ENCODE peak calls at places on chromosomes 6 and 20, in seven cellular contexts. One of them, this sample, is unnamed.

GRCh38 chr20:50331469-50332251 is 141.0 kb downstream of the CEBPB start:
- ATAC-seq in natural killer cell: no peak
- ATAC-seq in upper lobe of right lung: peak; percentile 90
- ATAC-seq in activated T-cell treated with anti-CD3 and anti-CD28 coated beads, Interleukin-2, amount 50 U/mL, for 72 hours: no peak
- ATAC-seq in lower lobe of right lung: peak; percentile 89
- ATAC-seq in stimulated activated naive CD8-positive, alpha-beta T cell treated with anti-CD3 and anti-CD28 coated beads, Interleukin-15, amount 100 ng/mL, for 72 hours: no peak
- ATAC-seq in activated CD8-positive, alpha-beta memory T cell treated with anti-CD3 and anti-CD28 coated beads, Interleukin-2, amount 10 ng/mL, durations not matched to agents 7 days and 5 days: no peak
- ATAC-seq in this sample: no peak

GRCh38 chr20:53395188-53395923 is 198.3 kb downstream of the ZNF217 start:
- ATAC-seq in upper lobe of right lung: no peak
- ATAC-seq in natural killer cell: no peak
- ATAC-seq in activated CD8-positive, alpha-beta memory T cell treated with anti-CD3 and anti-CD28 coated beads, Interleukin-2, amount 10 ng/mL, durations not matched to agents 7 days and 5 days: no peak
- ATAC-seq in activated T-cell treated with anti-CD3 and anti-CD28 coated beads, Interleukin-2, amount 50 U/mL, for 72 hours: no peak
- ATAC-seq in stimulated activated naive CD8-positive, alpha-beta T cell treated with anti-CD3 and anti-CD28 coated beads, Interleukin-15, amount 100 ng/mL, for 72 hours: no peak
- ATAC-seq in lower lobe of right lung: no peak
- ATAC-seq in this sample: no peak

GRCh38 chr6:128882560-128882959 is 378 bp upstream of the LAMA2 start:
- ATAC-seq in activated CD8-positive, alpha-beta memory T cell treated with anti-CD3 and anti-CD28 coated beads, Interleukin-2, amount 10 ng/mL, durations not matched to agents 7 days and 5 days: no peak
- ATAC-seq in upper lobe of right lung: no peak
- ATAC-seq in lower lobe of right lung: peak; percentile 44
- ATAC-seq in activated T-cell treated with anti-CD3 and anti-CD28 coated beads, Interleukin-2, amount 50 U/mL, for 72 hours: no peak
- ATAC-seq in natural killer cell: no peak
- ATAC-seq in stimulated activated naive CD8-positive, alpha-beta T cell treated with anti-CD3 and anti-CD28 coated beads, Interleukin-15, amount 100 ng/mL, for 72 hours: peak; percentile 28
- ATAC-seq in this sample: peak; percentile 57

GRCh38 chr20:19741914-19742313 is 16.1 kb upstream of the RIN2 start:
- ATAC-seq in activated T-cell treated with anti-CD3 and anti-CD28 coated beads, Interleukin-2, amount 50 U/mL, for 72 hours: no peak
- ATAC-seq in activated CD8-positive, alpha-beta memory T cell treated with anti-CD3 and anti-CD28 coated beads, Interleukin-2, amount 10 ng/mL, durations not matched to agents 7 days and 5 days: no peak
- ATAC-seq in lower lobe of right lung: no peak
- ATAC-seq in natural killer cell: no peak
- ATAC-seq in upper lobe of right lung: no peak
- ATAC-seq in stimulated activated naive CD8-positive, alpha-beta T cell treated with anti-CD3 and anti-CD28 coated beads, Interleukin-15, amount 100 ng/mL, for 72 hours: no peak
- ATAC-seq in this sample: peak; percentile 55

GRCh38 chr6:106892186-106892585 is 82.3 kb downstream of the CD24 start:
- ATAC-seq in upper lobe of right lung: no peak
- ATAC-seq in activated CD8-positive, alpha-beta memory T cell treated with anti-CD3 and anti-CD28 coated beads, Interleukin-2, amount 10 ng/mL, durations not matched to agents 7 days and 5 days: no peak
- ATAC-seq in lower lobe of right lung: no peak
- ATAC-seq in natural killer cell: no peak
- ATAC-seq in stimulated activated naive CD8-positive, alpha-beta T cell treated with anti-CD3 and anti-CD28 coated beads, Interleukin-15, amount 100 ng/mL, for 72 hours: no peak
- ATAC-seq in activated T-cell treated with anti-CD3 and anti-CD28 coated beads, Interleukin-2, amount 50 U/mL, for 72 hours: no peak
- ATAC-seq in this sample: no peak

GRCh38 chr6:154485784-154486183 is 24.7 kb downstream of the CNKSR3 start:
- ATAC-seq in activated CD8-positive, alpha-beta memory T cell treated with anti-CD3 and anti-CD28 coated beads, Interleukin-2, amount 10 ng/mL, durations not matched to agents 7 days and 5 days: no peak
- ATAC-seq in natural killer cell: no peak
- ATAC-seq in upper lobe of right lung: peak; percentile 51
- ATAC-seq in stimulated activated naive CD8-positive, alpha-beta T cell treated with anti-CD3 and anti-CD28 coated beads, Interleukin-15, amount 100 ng/mL, for 72 hours: no peak
- ATAC-seq in lower lobe of right lung: no peak
- ATAC-seq in activated T-cell treated with anti-CD3 and anti-CD28 coated beads, Interleukin-2, amount 50 U/mL, for 72 hours: no peak
- ATAC-seq in this sample: no peak

GRCh38 chr20:51108638-51109363 is 85.9 kb upstream of the KCNG1 start:
- ATAC-seq in upper lobe of right lung: no peak
- ATAC-seq in activated CD8-positive, alpha-beta memory T cell treated with anti-CD3 and anti-CD28 coated beads, Interleukin-2, amount 10 ng/mL, durations not matched to agents 7 days and 5 days: no peak
- ATAC-seq in lower lobe of right lung: no peak
- ATAC-seq in stimulated activated naive CD8-positive, alpha-beta T cell treated with anti-CD3 and anti-CD28 coated beads, Interleukin-15, amount 100 ng/mL, for 72 hours: no peak
- ATAC-seq in activated T-cell treated with anti-CD3 and anti-CD28 coated beads, Interleukin-2, amount 50 U/mL, for 72 hours: no peak
- ATAC-seq in natural killer cell: no peak
- ATAC-seq in this sample: no peak

GRCh38 chr20:7967199-7967844 is 27.1 kb upstream of the HAO1 start:
- ATAC-seq in upper lobe of right lung: no peak
- ATAC-seq in lower lobe of right lung: no peak
- ATAC-seq in natural killer cell: no peak
- ATAC-seq in activated T-cell treated with anti-CD3 and anti-CD28 coated beads, Interleukin-2, amount 50 U/mL, for 72 hours: no peak
- ATAC-seq in stimulated activated naive CD8-positive, alpha-beta T cell treated with anti-CD3 and anti-CD28 coated beads, Interleukin-15, amount 100 ng/mL, for 72 hours: no peak
- ATAC-seq in activated CD8-positive, alpha-beta memory T cell treated with anti-CD3 and anti-CD28 coated beads, Interleukin-2, amount 10 ng/mL, durations not matched to agents 7 days and 5 days: no peak
- ATAC-seq in this sample: peak; percentile 75

GRCh38 chr20:44572551-44573500 is 9.6 kb upstream of the PKIG start:
- ATAC-seq in upper lobe of right lung: peak; percentile 49
- ATAC-seq in stimulated activated naive CD8-positive, alpha-beta T cell treated with anti-CD3 and anti-CD28 coated beads, Interleukin-15, amount 100 ng/mL, for 72 hours: no peak
- ATAC-seq in natural killer cell: no peak
- ATAC-seq in lower lobe of right lung: peak; percentile 59
- ATAC-seq in activated T-cell treated with anti-CD3 and anti-CD28 coated beads, Interleukin-2, amount 50 U/mL, for 72 hours: no peak
- ATAC-seq in activated CD8-positive, alpha-beta memory T cell treated with anti-CD3 and anti-CD28 coated beads, Interleukin-2, amount 10 ng/mL, durations not matched to agents 7 days and 5 days: no peak
- ATAC-seq in this sample: peak; percentile 84

GRCh38 chr20:47241345-47241781 is 115.1 kb downstream of the ZMYND8 start:
- ATAC-seq in stimulated activated naive CD8-positive, alpha-beta T cell treated with anti-CD3 and anti-CD28 coated beads, Interleukin-15, amount 100 ng/mL, for 72 hours: no peak
- ATAC-seq in activated T-cell treated with anti-CD3 and anti-CD28 coated beads, Interleukin-2, amount 50 U/mL, for 72 hours: no peak
- ATAC-seq in activated CD8-positive, alpha-beta memory T cell treated with anti-CD3 and anti-CD28 coated beads, Interleukin-2, amount 10 ng/mL, durations not matched to agents 7 days and 5 days: no peak
- ATAC-seq in natural killer cell: no peak
- ATAC-seq in upper lobe of right lung: peak; percentile 38
- ATAC-seq in lower lobe of right lung: peak; percentile 39
- ATAC-seq in this sample: peak; percentile 97

GRCh38 chr6:119297049-119297448 is 52.5 kb downstream of the MAN1A1 start:
- ATAC-seq in upper lobe of right lung: no peak
- ATAC-seq in activated CD8-positive, alpha-beta memory T cell treated with anti-CD3 and anti-CD28 coated beads, Interleukin-2, amount 10 ng/mL, durations not matched to agents 7 days and 5 days: no peak
- ATAC-seq in stimulated activated naive CD8-positive, alpha-beta T cell treated with anti-CD3 and anti-CD28 coated beads, Interleukin-15, amount 100 ng/mL, for 72 hours: no peak
- ATAC-seq in lower lobe of right lung: peak; percentile 44
- ATAC-seq in activated T-cell treated with anti-CD3 and anti-CD28 coated beads, Interleukin-2, amount 50 U/mL, for 72 hours: no peak
- ATAC-seq in natural killer cell: no peak
- ATAC-seq in this sample: no peak

GRCh38 chr20:59190509-59190908 is 26.9 kb downstream of the ZNF831 start:
- ATAC-seq in activated CD8-positive, alpha-beta memory T cell treated with anti-CD3 and anti-CD28 coated beads, Interleukin-2, amount 10 ng/mL, durations not matched to agents 7 days and 5 days: no peak
- ATAC-seq in upper lobe of right lung: no peak
- ATAC-seq in natural killer cell: no peak
- ATAC-seq in stimulated activated naive CD8-positive, alpha-beta T cell treated with anti-CD3 and anti-CD28 coated beads, Interleukin-15, amount 100 ng/mL, for 72 hours: no peak
- ATAC-seq in activated T-cell treated with anti-CD3 and anti-CD28 coated beads, Interleukin-2, amount 50 U/mL, for 72 hours: no peak
- ATAC-seq in lower lobe of right lung: no peak
- ATAC-seq in this sample: no peak

GRCh38 chr6:128981716-128982115 is 98.8 kb downstream of the LAMA2 start:
- ATAC-seq in natural killer cell: no peak
- ATAC-seq in lower lobe of right lung: no peak
- ATAC-seq in upper lobe of right lung: no peak
- ATAC-seq in activated T-cell treated with anti-CD3 and anti-CD28 coated beads, Interleukin-2, amount 50 U/mL, for 72 hours: no peak
- ATAC-seq in activated CD8-positive, alpha-beta memory T cell treated with anti-CD3 and anti-CD28 coated beads, Interleukin-2, amount 10 ng/mL, durations not matched to agents 7 days and 5 days: no peak
- ATAC-seq in stimulated activated naive CD8-positive, alpha-beta T cell treated with anti-CD3 and anti-CD28 coated beads, Interleukin-15, amount 100 ng/mL, for 72 hours: no peak
- ATAC-seq in this sample: no peak

GRCh38 chr20:34024733-34025351 is 31.1 kb downstream of the RALY start:
- ATAC-seq in lower lobe of right lung: no peak
- ATAC-seq in activated CD8-positive, alpha-beta memory T cell treated with anti-CD3 and anti-CD28 coated beads, Interleukin-2, amount 10 ng/mL, durations not matched to agents 7 days and 5 days: no peak
- ATAC-seq in natural killer cell: no peak
- ATAC-seq in activated T-cell treated with anti-CD3 and anti-CD28 coated beads, Interleukin-2, amount 50 U/mL, for 72 hours: no peak
- ATAC-seq in stimulated activated naive CD8-positive, alpha-beta T cell treated with anti-CD3 and anti-CD28 coated beads, Interleukin-15, amount 100 ng/mL, for 72 hours: no peak
- ATAC-seq in upper lobe of right lung: no peak
- ATAC-seq in this sample: no peak

GRCh38 chr20:24981282-24981681 is 11.3 kb downstream of the APMAP start:
- ATAC-seq in activated CD8-positive, alpha-beta memory T cell treated with anti-CD3 and anti-CD28 coated beads, Interleukin-2, amount 10 ng/mL, durations not matched to agents 7 days and 5 days: peak; percentile 60
- ATAC-seq in lower lobe of right lung: no peak
- ATAC-seq in stimulated activated naive CD8-positive, alpha-beta T cell treated with anti-CD3 and anti-CD28 coated beads, Interleukin-15, amount 100 ng/mL, for 72 hours: no peak
- ATAC-seq in upper lobe of right lung: no peak
- ATAC-seq in activated T-cell treated with anti-CD3 and anti-CD28 coated beads, Interleukin-2, amount 50 U/mL, for 72 hours: no peak
- ATAC-seq in natural killer cell: peak; percentile 55
- ATAC-seq in this sample: no peak

GRCh38 chr6:88665131-88665530 is 298.3 kb downstream of the RNGTT start:
- ATAC-seq in activated CD8-positive, alpha-beta memory T cell treated with anti-CD3 and anti-CD28 coated beads, Interleukin-2, amount 10 ng/mL, durations not matched to agents 7 days and 5 days: no peak
- ATAC-seq in stimulated activated naive CD8-positive, alpha-beta T cell treated with anti-CD3 and anti-CD28 coated beads, Interleukin-15, amount 100 ng/mL, for 72 hours: no peak
- ATAC-seq in natural killer cell: no peak
- ATAC-seq in lower lobe of right lung: no peak
- ATAC-seq in activated T-cell treated with anti-CD3 and anti-CD28 coated beads, Interleukin-2, amount 50 U/mL, for 72 hours: no peak
- ATAC-seq in upper lobe of right lung: no peak
- ATAC-seq in this sample: no peak

GRCh38 chr6:52161689-52162438 is 24.3 kb upstream of the IL17A start:
- ATAC-seq in upper lobe of right lung: no peak
- ATAC-seq in stimulated activated naive CD8-positive, alpha-beta T cell treated with anti-CD3 and anti-CD28 coated beads, Interleukin-15, amount 100 ng/mL, for 72 hours: peak; percentile 87
- ATAC-seq in natural killer cell: no peak
- ATAC-seq in activated T-cell treated with anti-CD3 and anti-CD28 coated beads, Interleukin-2, amount 50 U/mL, for 72 hours: peak; percentile 63
- ATAC-seq in lower lobe of right lung: no peak
- ATAC-seq in activated CD8-positive, alpha-beta memory T cell treated with anti-CD3 and anti-CD28 coated beads, Interleukin-2, amount 10 ng/mL, durations not matched to agents 7 days and 5 days: peak; percentile 52
- ATAC-seq in this sample: no peak

GRCh38 chr20:53922901-53923314 is 147.5 kb downstream of the BCAS1 start:
- ATAC-seq in stimulated activated naive CD8-positive, alpha-beta T cell treated with anti-CD3 and anti-CD28 coated beads, Interleukin-15, amount 100 ng/mL, for 72 hours: no peak
- ATAC-seq in activated T-cell treated with anti-CD3 and anti-CD28 coated beads, Interleukin-2, amount 50 U/mL, for 72 hours: no peak
- ATAC-seq in upper lobe of right lung: peak; percentile 79
- ATAC-seq in activated CD8-positive, alpha-beta memory T cell treated with anti-CD3 and anti-CD28 coated beads, Interleukin-2, amount 10 ng/mL, durations not matched to agents 7 days and 5 days: no peak
- ATAC-seq in natural killer cell: no peak
- ATAC-seq in lower lobe of right lung: peak; percentile 64
- ATAC-seq in this sample: no peak

GRCh38 chr20:19943021-19943659 is 74.0 kb upstream of the NAA20 start:
- ATAC-seq in activated T-cell treated with anti-CD3 and anti-CD28 coated beads, Interleukin-2, amount 50 U/mL, for 72 hours: no peak
- ATAC-seq in natural killer cell: no peak
- ATAC-seq in lower lobe of right lung: peak; percentile 49
- ATAC-seq in activated CD8-positive, alpha-beta memory T cell treated with anti-CD3 and anti-CD28 coated beads, Interleukin-2, amount 10 ng/mL, durations not matched to agents 7 days and 5 days: no peak
- ATAC-seq in upper lobe of right lung: peak; percentile 55
- ATAC-seq in stimulated activated naive CD8-positive, alpha-beta T cell treated with anti-CD3 and anti-CD28 coated beads, Interleukin-15, amount 100 ng/mL, for 72 hours: no peak
- ATAC-seq in this sample: no peak

GRCh38 chr20:30811896-30812671 is 445.4 kb upstream of the DEFB115 start:
- ATAC-seq in stimulated activated naive CD8-positive, alpha-beta T cell treated with anti-CD3 and anti-CD28 coated beads, Interleukin-15, amount 100 ng/mL, for 72 hours: peak; percentile 44
- ATAC-seq in activated T-cell treated with anti-CD3 and anti-CD28 coated beads, Interleukin-2, amount 50 U/mL, for 72 hours: peak; percentile 36
- ATAC-seq in activated CD8-positive, alpha-beta memory T cell treated with anti-CD3 and anti-CD28 coated beads, Interleukin-2, amount 10 ng/mL, durations not matched to agents 7 days and 5 days: no peak
- ATAC-seq in upper lobe of right lung: peak; percentile 66
- ATAC-seq in lower lobe of right lung: peak; percentile 66
- ATAC-seq in natural killer cell: no peak
- ATAC-seq in this sample: peak; percentile 87

GRCh38 chr6:15089569-15090144 is 156.2 kb upstream of the JARID2 start:
- ATAC-seq in upper lobe of right lung: peak; percentile 75
- ATAC-seq in natural killer cell: no peak
- ATAC-seq in stimulated activated naive CD8-positive, alpha-beta T cell treated with anti-CD3 and anti-CD28 coated beads, Interleukin-15, amount 100 ng/mL, for 72 hours: no peak
- ATAC-seq in activated CD8-positive, alpha-beta memory T cell treated with anti-CD3 and anti-CD28 coated beads, Interleukin-2, amount 10 ng/mL, durations not matched to agents 7 days and 5 days: no peak
- ATAC-seq in lower lobe of right lung: peak; percentile 46
- ATAC-seq in activated T-cell treated with anti-CD3 and anti-CD28 coated beads, Interleukin-2, amount 50 U/mL, for 72 hours: no peak
- ATAC-seq in this sample: no peak

GRCh38 chr6:105785412-105785811 is 300.7 kb upstream of the PRDM1 start:
- ATAC-seq in upper lobe of right lung: peak; percentile 87
- ATAC-seq in natural killer cell: no peak
- ATAC-seq in stimulated activated naive CD8-positive, alpha-beta T cell treated with anti-CD3 and anti-CD28 coated beads, Interleukin-15, amount 100 ng/mL, for 72 hours: no peak
- ATAC-seq in activated T-cell treated with anti-CD3 and anti-CD28 coated beads, Interleukin-2, amount 50 U/mL, for 72 hours: no peak
- ATAC-seq in activated CD8-positive, alpha-beta memory T cell treated with anti-CD3 and anti-CD28 coated beads, Interleukin-2, amount 10 ng/mL, durations not matched to agents 7 days and 5 days: no peak
- ATAC-seq in lower lobe of right lung: peak; percentile 75
- ATAC-seq in this sample: no peak

GRCh38 chr6:142850653-142851434 is 94.1 kb downstream of the HIVEP2 start:
- ATAC-seq in stimulated activated naive CD8-positive, alpha-beta T cell treated with anti-CD3 and anti-CD28 coated beads, Interleukin-15, amount 100 ng/mL, for 72 hours: peak; percentile 82
- ATAC-seq in natural killer cell: peak; percentile 90
- ATAC-seq in activated CD8-positive, alpha-beta memory T cell treated with anti-CD3 and anti-CD28 coated beads, Interleukin-2, amount 10 ng/mL, durations not matched to agents 7 days and 5 days: peak; percentile 68
- ATAC-seq in upper lobe of right lung: no peak
- ATAC-seq in activated T-cell treated with anti-CD3 and anti-CD28 coated beads, Interleukin-2, amount 50 U/mL, for 72 hours: peak; percentile 77
- ATAC-seq in lower lobe of right lung: no peak
- ATAC-seq in this sample: no peak

GRCh38 chr6:134247271-134247833 is 70.6 kb downstream of the SGK1 start:
- ATAC-seq in stimulated activated naive CD8-positive, alpha-beta T cell treated with anti-CD3 and anti-CD28 coated beads, Interleukin-15, amount 100 ng/mL, for 72 hours: peak; percentile 95
- ATAC-seq in activated T-cell treated with anti-CD3 and anti-CD28 coated beads, Interleukin-2, amount 50 U/mL, for 72 hours: peak; percentile 92
- ATAC-seq in natural killer cell: peak; percentile 84
- ATAC-seq in upper lobe of right lung: no peak
- ATAC-seq in lower lobe of right lung: peak; percentile 46
- ATAC-seq in activated CD8-positive, alpha-beta memory T cell treated with anti-CD3 and anti-CD28 coated beads, Interleukin-2, amount 10 ng/mL, durations not matched to agents 7 days and 5 days: peak; percentile 86
- ATAC-seq in this sample: no peak